ENCODE peak calls at places on chromosomes 5 and 9, in nine cellular contexts. D, C, V, N, W, B, R, P and M are unnamed samples.

GRCh38 chr9:88786291-88787054 is 204.8 kb upstream of the S1PR3 start:
- DNase-seq in D (no peak), C (no peak), V (no peak), N (no peak), W (no peak), B (no peak), R (no peak), P (peak; percentile 77), M (no peak)

GRCh38 chr5:122937914-122938313 is 92.5 kb downstream of the SNX24 start:
- DNase-seq in D (no peak), C (no peak), V (no peak), N (no peak), W (no peak), B (no peak), R (no peak), P (no peak), M (peak; percentile 20)

GRCh38 chr5:158553195-158553945 is 546.3 kb downstream of the EBF1 start:
- DNase-seq in D (no peak), C (no peak), V (no peak), N (no peak), W (no peak), B (no peak), R (peak; percentile 67), P (peak; percentile 63), M (peak; percentile 1)

GRCh38 chr5:15366676-15367391 is 133.1 kb upstream of the FBXL7 start:
- DNase-seq in D (no peak), C (no peak), V (no peak), N (no peak), W (no peak), B (no peak), R (no peak), P (peak; percentile 48), M (peak; percentile 6)

GRCh38 chr5:93572101-93572772 is 8.8 kb downstream of the NR2F1-AS1 start:
- DNase-seq in D (no peak), C (no peak), V (no peak), N (no peak), W (no peak), B (no peak), R (no peak), P (no peak), M (no peak)

GRCh38 chr5:172274951-172275753 is 8.4 kb downstream of the UBTD2 start:
- DNase-seq in D (no peak), C (no peak), V (no peak), N (peak; percentile 78), W (no peak), B (peak; percentile 43), R (no peak), P (no peak), M (no peak)

GRCh38 chr5:7395432-7396168 is at the start of gene ADCY2:
- DNase-seq in D (peak; percentile 55), C (no peak), V (no peak), N (no peak), W (no peak), B (no peak), R (no peak), P (no peak), M (no peak)

GRCh38 chr9:14301582-14301981 is 12.4 kb downstream of the NFIB start:
- DNase-seq in D (no peak), C (no peak), V (no peak), N (no peak), W (no peak), B (no peak), R (no peak), P (no peak), M (peak; percentile 37)

GRCh38 chr9:7075154-7075553 is 317.4 kb downstream of the KDM4C start:
- DNase-seq in D (no peak), C (no peak), V (no peak), N (no peak), W (no peak), B (no peak), R (no peak), P (no peak), M (peak; percentile 19)

GRCh38 chr5:54024466-54024865 is 285.9 kb downstream of the ARL15 start:
- DNase-seq in D (no peak), C (peak; percentile 11), V (no peak), N (peak; percentile 41), W (no peak), B (no peak), R (peak; percentile 13), P (peak; percentile 35), M (peak; percentile 87)

GRCh38 chr5:79263-79662 is 12.7 kb upstream of the PLEKHG4B start:
- DNase-seq in D (no peak), C (no peak), V (no peak), N (no peak), W (no peak), B (no peak), R (no peak), P (no peak), M (no peak)